ENCODE peak calls at places on chromosomes 11 and 22, in four cellular contexts. J is thoracic aorta, B is Calu3, P is body of pancreas. S is an unnamed sample.

GRCh38 chr11:91997178-91997577 is 227.4 kb upstream of the FAT3 start:
- DNase-seq in J (no peak), B (no peak), P (no peak), S (no peak)

GRCh38 chr11:97990162-97990920 is 1030.4 kb upstream of the CNTN5 start:
- DNase-seq in J (no peak), B (no peak), P (no peak), S (no peak)

GRCh38 chr22:39522567-39523300 is 2.4 kb downstream of the ATF4 start:
- DNase-seq in J (no peak), B (peak), P (peak), S (no peak)

GRCh38 chr22:46081831-46082210 is 68.5 kb upstream of the PPARA start:
- DNase-seq in J (no peak), B (no peak), P (peak), S (no peak)

GRCh38 chr11:88411265-88411664 is 73.7 kb upstream of the CTSC start:
- DNase-seq in J (no peak), B (no peak), P (no peak), S (no peak)

GRCh38 chr11:69635210-69635609 is 5.7 kb upstream of the CCND1 start:
- DNase-seq in J (no peak), B (no peak), P (no peak), S (no peak)

GRCh38 chr11:94107363-94107762 is 21.3 kb upstream of the PANX1 start:
- DNase-seq in J (no peak), B (no peak), P (no peak), S (no peak)

GRCh38 chr11:25200925-25201324 is 704.1 kb downstream of the LUZP2 start:
- DNase-seq in J (no peak), B (no peak), P (no peak), S (no peak)

GRCh38 chr11:64094463-64095223 is 58.9 kb downstream of the FLRT1 start:
- DNase-seq in J (no peak), B (peak), P (no peak), S (no peak)

GRCh38 chr11:113881856-113882255 is 6.5 kb upstream of the USP28 start:
- DNase-seq in J (no peak), B (no peak), P (no peak), S (no peak)

GRCh38 chr11:36948445-36949171 is 350.6 kb upstream of the RAG2 start:
- DNase-seq in J (no peak), B (no peak), P (no peak), S (no peak)

GRCh38 chr11:45374632-45375031 is 88.5 kb upstream of the SYT13 start:
- DNase-seq in J (no peak), B (peak), P (no peak), S (no peak)

GRCh38 chr11:124174001-124174400 is 9.1 kb upstream of the OR10D3 start:
- DNase-seq in J (no peak), B (no peak), P (no peak), S (no peak)

GRCh38 chr11:108973402-108974119 is 308.7 kb downstream of the DDX10 start:
- DNase-seq in J (no peak), B (no peak), P (no peak), S (no peak)

GRCh38 chr22:31259798-31260473 is 32.4 kb downstream of the PIK3IP1 start:
- DNase-seq in J (no peak), B (no peak), P (no peak), S (no peak)

GRCh38 chr11:46381836-46382643 is 571 bp downstream of the MDK start:
- DNase-seq in J (no peak), B (no peak), P (no peak), S (no peak)

GRCh38 chr11:27839226-27839913 is 139.1 kb upstream of the BDNF start:
- DNase-seq in J (no peak), B (no peak), P (no peak), S (no peak)

GRCh38 chr11:64769283-64769682 is 9.1 kb downstream of the SF1 start:
- DNase-seq in J (no peak), B (no peak), P (no peak), S (no peak)

GRCh38 chr22:25176175-25176574 is 23.5 kb upstream of the CRYBB3 start:
- DNase-seq in J (no peak), B (no peak), P (no peak), S (no peak)

GRCh38 chr11:1389932-1390587 is at the start of gene BRSK2:
- DNase-seq in J (no peak), B (no peak), P (peak), S (no peak)
- TF ChIP-seq CTCF in J (no peak), B (no peak), P (no peak), S (no peak)

GRCh38 chr11:118640332-118641154 is 33.1 kb downstream of the PHLDB1 start:
- DNase-seq in J (no peak), B (peak), P (peak), S (no peak)
- TF ChIP-seq CTCF in J (no peak), B (no peak), P (no peak), S (no peak)

GRCh38 chr11:101759771-101760450 is 154.9 kb upstream of the CEP126 start:
- DNase-seq in J (no peak), B (no peak), P (no peak), S (no peak)
- TF ChIP-seq CTCF in J (no peak), B (no peak), P (no peak), S (no peak)

GRCh38 chr11:75524576-75525432 is 937 bp downstream of the GDPD5 start:
- DNase-seq in J (no peak), B (no peak), P (peak), S (peak)

GRCh38 chr11:75523811-75524401 is 1.8 kb downstream of the GDPD5 start:
- DNase-seq in J (no peak), B (no peak), P (peak), S (no peak)

GRCh38 chr11:75527130-75527529 is 1.4 kb upstream of the GDPD5 start:
- DNase-seq in J (no peak), B (no peak), P (no peak), S (no peak)

GRCh38 chr11:75526192-75526541 is 426 bp upstream of the GDPD5 start:
- DNase-seq in J (no peak), B (no peak), P (no peak), S (no peak)

DNA sequence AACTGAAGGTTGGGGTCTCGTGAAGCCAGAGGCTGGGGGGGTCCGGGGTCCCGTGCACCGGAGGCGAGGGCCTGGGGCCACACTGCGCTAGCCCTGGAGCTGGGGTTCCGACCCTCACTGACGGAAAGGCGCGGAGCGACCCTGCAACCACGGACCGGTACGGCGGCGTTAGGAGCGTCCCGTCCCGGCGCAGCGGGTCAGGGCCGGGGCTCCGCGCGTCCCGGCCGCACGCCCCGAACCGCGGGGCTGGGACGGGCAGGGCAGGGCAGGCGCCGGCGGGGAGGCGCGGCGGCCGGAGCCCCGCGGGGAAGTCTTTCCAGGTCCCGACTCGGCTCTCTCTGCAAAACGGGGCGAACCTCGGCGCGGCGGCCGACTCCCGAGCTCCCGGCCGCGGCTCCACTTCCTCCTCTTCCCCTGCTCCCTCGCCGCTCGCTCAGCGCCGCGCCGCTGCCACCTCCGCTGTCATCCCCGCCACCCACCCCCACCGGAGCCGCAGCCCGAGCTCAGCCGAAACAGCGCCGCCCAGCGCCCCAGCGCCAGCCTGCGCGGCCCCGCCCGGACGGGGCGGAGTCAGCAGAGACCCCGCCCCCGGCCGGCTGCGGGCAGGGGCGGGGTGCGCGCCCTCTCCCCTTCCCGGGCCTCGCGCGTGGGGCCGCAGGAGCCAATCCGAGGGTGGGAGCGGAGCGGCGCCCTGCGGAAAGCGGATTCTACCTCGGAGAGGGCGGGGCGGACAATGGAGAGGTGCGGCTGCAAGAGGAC is at the start of gene GDPD5:
- DNase-seq in J (peak), B (peak), P (peak), S (peak)
- TF ChIP-seq CTCF in J (peak), B (peak), P (peak), S (peak)

DNA sequence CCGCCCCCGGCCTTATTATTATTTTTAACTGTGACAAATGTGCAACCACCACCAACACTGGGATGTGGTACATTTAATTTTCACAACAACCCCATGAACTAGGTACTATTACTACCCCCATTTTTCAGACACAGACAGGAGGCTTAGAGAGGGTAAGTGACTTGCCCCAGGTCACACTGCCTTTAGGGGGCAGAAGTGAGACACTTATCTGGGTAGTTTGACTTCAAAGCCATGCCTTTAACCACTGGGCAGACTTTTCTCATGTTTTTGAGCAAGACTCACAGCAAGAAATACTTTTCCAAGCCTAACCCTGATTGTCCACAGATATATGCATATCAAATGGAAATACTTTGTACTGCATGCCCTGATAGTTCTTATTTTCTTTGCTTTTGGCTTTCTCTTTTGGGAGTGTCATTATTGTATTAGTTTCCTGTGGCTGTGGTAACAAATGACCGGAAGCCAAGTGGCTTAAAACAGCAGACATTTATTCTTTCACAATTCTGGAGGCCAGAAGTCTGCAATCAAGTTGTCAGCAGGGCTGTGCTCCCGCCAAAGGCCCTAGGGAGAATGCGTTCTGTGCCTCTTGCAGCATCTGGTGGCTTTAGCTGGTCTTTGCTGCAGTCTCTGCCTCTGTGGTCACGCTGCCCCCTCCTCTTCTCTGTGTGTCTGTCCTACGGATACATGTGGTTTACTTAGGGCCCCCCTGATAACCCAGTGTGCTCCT is 110.8 kb downstream of the GRIK4 start:
- DNase-seq in J (no peak), B (no peak), P (no peak), S (no peak)
- TF ChIP-seq CTCF in J (no peak), B (no peak), P (no peak), S (peak)

GRCh38 chr22:22462813-22463567 is 45.6 kb downstream of the ZNF280B start:
- DNase-seq in J (no peak), B (no peak), P (no peak), S (no peak)
- TF ChIP-seq CTCF in J (no peak), B (no peak), P (no peak), S (no peak)

S was measured in type B pancreatic cell.